ENCODE peak calls at places on chromosome 1, in ten cellular contexts. A is left cardiac atrium; T is T-helper 2 cell; G is stimulated activated CD8-positive, alpha-beta memory T cell treated with anti-CD3 and anti-CD28 coated beads, Interleukin-15, amount 100 ng/mL, for 1 hour; E is thoracic aorta; L is stimulated activated CD4-positive, alpha-beta T cell treated with anti-CD3 and anti-CD28 coated beads, Interleukin-1b, Interleukin-23, amount 100 ng/mL, for 1 hour; V is T-cell; F is dorsolateral prefrontal cortex; C is HL-60; D is H7. S is an unnamed sample.

GRCh38 chr1:11701551-11701961 is 10.0 kb downstream of the DRAXIN start:
- DNase-seq in A (no peak), T (no peak), G (no peak), E (no peak), L (no peak), V (no peak), F (peak; percentile 82), C (no peak), D (peak; percentile 62), S (no peak)

GRCh38 chr1:99645699-99646531 is at the start of gene PALMD:
- DNase-seq in A (peak; percentile 74), T (no peak), G (no peak), E (no peak), L (no peak), V (no peak), F (no peak), C (no peak), D (no peak), S (no peak)

GRCh38 chr1:31652891-31653489 is 8.3 kb upstream of the PEF1 start:
- DNase-seq in A (no peak), T (no peak), G (no peak), E (no peak), L (no peak), V (no peak), F (no peak), C (no peak), D (no peak), S (no peak)

GRCh38 chr1:240462277-240462676 is 149.7 kb downstream of the GREM2 start:
- DNase-seq in A (no peak), T (no peak), G (no peak), E (no peak), L (no peak), V (no peak), F (no peak), C (no peak), D (no peak), S (no peak)

GRCh38 chr1:221874285-221875003 is 132.6 kb upstream of the DUSP10 start:
- DNase-seq in A (no peak), T (no peak), G (no peak), E (no peak), L (no peak), V (no peak), F (no peak), C (no peak), D (no peak), S (no peak)

GRCh38 chr1:186435336-186435735 is 25.6 kb downstream of the PDC start:
- DNase-seq in A (no peak), T (no peak), G (no peak), E (no peak), L (no peak), V (no peak), F (no peak), C (peak; percentile 49), D (no peak), S (no peak)

GRCh38 chr1:83846138-83846537 is 152.8 kb downstream of the TTLL7 start:
- DNase-seq in A (no peak), T (no peak), G (no peak), E (no peak), L (no peak), V (no peak), F (no peak), C (no peak), D (no peak), S (no peak)

GRCh38 chr1:41618871-41619270 is 134.4 kb upstream of the EDN2 start:
- DNase-seq in A (no peak), T (no peak), G (no peak), E (no peak), L (no peak), V (no peak), F (no peak), C (no peak), D (no peak), S (no peak)

GRCh38 chr1:20454004-20454403 is 32.0 kb downstream of the CAMK2N1 start:
- DNase-seq in A (no peak), T (no peak), G (no peak), E (no peak), L (no peak), V (no peak), F (no peak), C (no peak), D (no peak), S (no peak)

GRCh38 chr1:183783896-183784637 is 20.9 kb upstream of the RGL1 start:
- DNase-seq in A (peak; percentile 63), T (no peak), G (no peak), E (no peak), L (no peak), V (no peak), F (peak; percentile 21), C (no peak), D (no peak), S (no peak)

GRCh38 chr1:40423951-40424618 is 26.2 kb upstream of the ZFP69B start:
- DNase-seq in A (no peak), T (no peak), G (no peak), E (no peak), L (no peak), V (no peak), F (no peak), C (no peak), D (no peak), S (no peak)

GRCh38 chr1:209168204-209168603 is 415.3 kb upstream of the CAMK1G start:
- DNase-seq in A (no peak), T (no peak), G (no peak), E (no peak), L (no peak), V (no peak), F (no peak), C (no peak), D (no peak), S (no peak)